ENCODE peak calls at places on chromosomes 12 and 14, in five cellular contexts. W is SK-N-SH; Q is stimulated activated CD8-positive, alpha-beta memory T cell treated with anti-CD3 and anti-CD28 coated beads, Interleukin-4, amount 100 ng/mL, for 24 hours; I is NCI-H2171 treated with DMSO at 0.1 percent for 48 hours; A is tibial artery. B is an unnamed sample.

GRCh38 chr14:103101964-103102688 is 7.6 kb downstream of the EXOC3L4 start:
- DNase-seq in W (no peak), Q (no peak), I (no peak), A (no peak), B (peak; percentile 64)

GRCh38 chr12:14629832-14630688 is 62.4 kb upstream of the PLBD1 start:
- DNase-seq in W (peak; percentile 53), Q (peak; percentile 31), I (peak; percentile 42), A (peak; percentile 81), B (peak; percentile 47)

GRCh38 chr12:117774986-117775775 is 193.6 kb downstream of the KSR2 start:
- DNase-seq in W (no peak), Q (no peak), I (peak; percentile 32), A (no peak), B (no peak)

GRCh38 chr12:95371571-95371970 is 102.4 kb upstream of the METAP2 start:
- DNase-seq in W (no peak), Q (no peak), I (no peak), A (no peak), B (no peak)

GRCh38 chr14:77097006-77097688 is 911 bp upstream of the CIPC start:
- DNase-seq in W (no peak), Q (no peak), I (peak; percentile 79), A (no peak), B (no peak)

GRCh38 chr12:79086546-79086945 is 222.0 kb downstream of the SYT1 start:
- DNase-seq in W (no peak), Q (no peak), I (no peak), A (no peak), B (no peak)

GRCh38 chr12:117045998-117046374 is 53.2 kb downstream of the TESC start:
- DNase-seq in W (peak; percentile 73), Q (no peak), I (no peak), A (no peak), B (no peak)

GRCh38 chr12:117842630-117843029 is 126.2 kb downstream of the KSR2 start:
- DNase-seq in W (no peak), Q (no peak), I (no peak), A (no peak), B (no peak)

GRCh38 chr12:111439657-111440151 is 34.0 kb downstream of the SH2B3 start:
- DNase-seq in W (no peak), Q (no peak), I (peak; percentile 80), A (no peak), B (no peak)

GRCh38 chr14:53020193-53020932 is 69.5 kb upstream of the FERMT2 start:
- DNase-seq in W (no peak), Q (no peak), I (no peak), A (no peak), B (no peak)

GRCh38 chr12:79426121-79426520 is 264.6 kb downstream of the PAWR start:
- DNase-seq in W (no peak), Q (no peak), I (no peak), A (no peak), B (no peak)